ENCODE peak calls at places on chromosomes 12 and 14, in nine cellular contexts. One of them, this sample, is unnamed.

GRCh38 chr14:99258341-99258781 is 13.6 kb downstream of the BCL11B start:
- DNase-seq in mesenchymal stem cell: no peak
- DNase-seq in GM10248: no peak
- DNase-seq in WTC11: peak; percentile 53
- DNase-seq in astrocyte of the spinal cord: no peak
- DNase-seq in activated B cell treated with CpG ODN at 0.5 μM for 24 hours: no peak
- DNase-seq in stimulated activated CD8-positive, alpha-beta memory T cell treated with anti-CD3 and anti-CD28 coated beads, Interleukin-7, amount 100 ng/mL, for 24 hours: no peak
- DNase-seq in tibial artery: no peak
- DNase-seq in activated T-cell treated with anti-CD3 and anti-CD28 coated beads for 48 hours: no peak
- DNase-seq in this sample: no peak

GRCh38 chr12:116236148-116236731 is 41.3 kb downstream of the MED13L start:
- DNase-seq in mesenchymal stem cell: peak; percentile 75
- DNase-seq in GM10248: peak; percentile 45
- DNase-seq in WTC11: peak; percentile 25
- DNase-seq in astrocyte of the spinal cord: peak; percentile 69
- DNase-seq in activated B cell treated with CpG ODN at 0.5 μM for 24 hours: no peak
- DNase-seq in stimulated activated CD8-positive, alpha-beta memory T cell treated with anti-CD3 and anti-CD28 coated beads, Interleukin-7, amount 100 ng/mL, for 24 hours: peak; percentile 7
- DNase-seq in tibial artery: peak; percentile 40
- DNase-seq in activated T-cell treated with anti-CD3 and anti-CD28 coated beads for 48 hours: no peak
- DNase-seq in this sample: no peak

GRCh38 chr12:7868391-7868790 is 4.3 kb downstream of the SLC2A14 start:
- DNase-seq in mesenchymal stem cell: no peak
- DNase-seq in GM10248: no peak
- DNase-seq in WTC11: no peak
- DNase-seq in astrocyte of the spinal cord: peak; percentile 22
- DNase-seq in activated B cell treated with CpG ODN at 0.5 μM for 24 hours: no peak
- DNase-seq in stimulated activated CD8-positive, alpha-beta memory T cell treated with anti-CD3 and anti-CD28 coated beads, Interleukin-7, amount 100 ng/mL, for 24 hours: no peak
- DNase-seq in tibial artery: no peak
- DNase-seq in activated T-cell treated with anti-CD3 and anti-CD28 coated beads for 48 hours: no peak
- DNase-seq in this sample: no peak

GRCh38 chr14:76204436-76205230 is 52.9 kb downstream of the GPATCH2L start:
- DNase-seq in mesenchymal stem cell: no peak
- DNase-seq in GM10248: no peak
- DNase-seq in WTC11: no peak
- DNase-seq in astrocyte of the spinal cord: no peak
- DNase-seq in activated B cell treated with CpG ODN at 0.5 μM for 24 hours: no peak
- DNase-seq in stimulated activated CD8-positive, alpha-beta memory T cell treated with anti-CD3 and anti-CD28 coated beads, Interleukin-7, amount 100 ng/mL, for 24 hours: no peak
- DNase-seq in tibial artery: no peak
- DNase-seq in activated T-cell treated with anti-CD3 and anti-CD28 coated beads for 48 hours: no peak
- DNase-seq in this sample: no peak

GRCh38 chr14:85934886-85935254 is 404.9 kb downstream of the FLRT2 start:
- DNase-seq in mesenchymal stem cell: no peak
- DNase-seq in GM10248: no peak
- DNase-seq in WTC11: no peak
- DNase-seq in astrocyte of the spinal cord: no peak
- DNase-seq in activated B cell treated with CpG ODN at 0.5 μM for 24 hours: no peak
- DNase-seq in stimulated activated CD8-positive, alpha-beta memory T cell treated with anti-CD3 and anti-CD28 coated beads, Interleukin-7, amount 100 ng/mL, for 24 hours: no peak
- DNase-seq in tibial artery: no peak
- DNase-seq in activated T-cell treated with anti-CD3 and anti-CD28 coated beads for 48 hours: no peak
- DNase-seq in this sample: no peak

GRCh38 chr14:26730929-26731618 is 133.2 kb upstream of the NOVA1 start:
- DNase-seq in mesenchymal stem cell: peak; percentile 33
- DNase-seq in GM10248: no peak
- DNase-seq in WTC11: peak; percentile 61
- DNase-seq in astrocyte of the spinal cord: no peak
- DNase-seq in activated B cell treated with CpG ODN at 0.5 μM for 24 hours: no peak
- DNase-seq in stimulated activated CD8-positive, alpha-beta memory T cell treated with anti-CD3 and anti-CD28 coated beads, Interleukin-7, amount 100 ng/mL, for 24 hours: no peak
- DNase-seq in tibial artery: no peak
- DNase-seq in activated T-cell treated with anti-CD3 and anti-CD28 coated beads for 48 hours: no peak
- DNase-seq in this sample: peak; percentile 14

GRCh38 chr12:110279561-110279960 is 1.5 kb upstream of the ATP2A2 start:
- DNase-seq in mesenchymal stem cell: no peak
- DNase-seq in GM10248: no peak
- DNase-seq in WTC11: no peak
- DNase-seq in astrocyte of the spinal cord: no peak
- DNase-seq in activated B cell treated with CpG ODN at 0.5 μM for 24 hours: no peak
- DNase-seq in stimulated activated CD8-positive, alpha-beta memory T cell treated with anti-CD3 and anti-CD28 coated beads, Interleukin-7, amount 100 ng/mL, for 24 hours: no peak
- DNase-seq in tibial artery: no peak
- DNase-seq in activated T-cell treated with anti-CD3 and anti-CD28 coated beads for 48 hours: no peak
- DNase-seq in this sample: no peak

GRCh38 chr14:37062191-37062803 is 110.1 kb downstream of the SLC25A21 start:
- DNase-seq in mesenchymal stem cell: no peak
- DNase-seq in GM10248: no peak
- DNase-seq in WTC11: no peak
- DNase-seq in astrocyte of the spinal cord: no peak
- DNase-seq in activated B cell treated with CpG ODN at 0.5 μM for 24 hours: no peak
- DNase-seq in stimulated activated CD8-positive, alpha-beta memory T cell treated with anti-CD3 and anti-CD28 coated beads, Interleukin-7, amount 100 ng/mL, for 24 hours: no peak
- DNase-seq in tibial artery: no peak
- DNase-seq in activated T-cell treated with anti-CD3 and anti-CD28 coated beads for 48 hours: no peak
- DNase-seq in this sample: no peak

GRCh38 chr12:60148831-60149230 is 553.0 kb downstream of the SLC16A7 start:
- DNase-seq in mesenchymal stem cell: peak; percentile 58
- DNase-seq in GM10248: no peak
- DNase-seq in WTC11: no peak
- DNase-seq in astrocyte of the spinal cord: peak; percentile 74
- DNase-seq in activated B cell treated with CpG ODN at 0.5 μM for 24 hours: no peak
- DNase-seq in stimulated activated CD8-positive, alpha-beta memory T cell treated with anti-CD3 and anti-CD28 coated beads, Interleukin-7, amount 100 ng/mL, for 24 hours: no peak
- DNase-seq in tibial artery: no peak
- DNase-seq in activated T-cell treated with anti-CD3 and anti-CD28 coated beads for 48 hours: no peak
- DNase-seq in this sample: no peak

This sample was measured in neuronal stem cell.